ENCODE peak calls at places on chromosomes 1 and 21, in four cellular contexts. T is EL, L is HEK293T, S is anterior cingulate cortex. O is an unnamed sample.

GRCh38 chr1:147612366-147612765 is 58.0 kb downstream of the ACP6 start:
- DNase-seq in T (no peak), L (no peak), S (no peak), O (no peak)

GRCh38 chr1:245201201-245201600 is 46.4 kb downstream of the KIF26B start:
- DNase-seq in T (no peak), L (no peak), S (no peak), O (no peak)

GRCh38 chr1:214525535-214526019 is 25.8 kb downstream of the PTPN14 start:
- DNase-seq in T (peak; percentile 59), L (no peak), S (no peak), O (peak; percentile 86)

GRCh38 chr1:77513839-77514763 is 168.4 kb downstream of the ZZZ3 start:
- DNase-seq in T (peak; percentile 92), L (no peak), S (peak; percentile 17), O (peak; percentile 87)

GRCh38 chr1:239719642-239720258 is 333.4 kb downstream of the CHRM3 start:
- DNase-seq in T (no peak), L (no peak), S (no peak), O (no peak)

GRCh38 chr1:42380617-42381423 is at the start of gene RIMKLA:
- DNase-seq in T (peak; percentile 36), L (peak; percentile 89), S (peak; percentile 67), O (no peak)

GRCh38 chr1:212107481-212107880 is 71.9 kb downstream of the DTL start:
- DNase-seq in T (no peak), L (no peak), S (no peak), O (no peak)

GRCh38 chr1:63487336-63488065 is 35.5 kb downstream of the ITGB3BP start:
- DNase-seq in T (peak; percentile 60), L (no peak), S (no peak), O (peak; percentile 25)

GRCh38 chr1:66371233-66372005 is 162.5 kb upstream of the SGIP1 start:
- DNase-seq in T (peak; percentile 79), L (no peak), S (no peak), O (peak; percentile 73)

GRCh38 chr1:238129677-238130076 is 239.0 kb upstream of the ZP4 start:
- DNase-seq in T (no peak), L (no peak), S (no peak), O (no peak)

GRCh38 chr21:27571706-27572105 is 604.8 kb upstream of the ADAMTS5 start:
- DNase-seq in T (peak; percentile 89), L (no peak), S (no peak), O (peak; percentile 81)

GRCh38 chr1:199205740-199206139 is 566.9 kb downstream of the PTPRC start:
- DNase-seq in T (no peak), L (no peak), S (no peak), O (no peak)

GRCh38 chr1:153362187-153362586 is 4.5 kb downstream of the S100A9 start:
- DNase-seq in T (no peak), L (no peak), S (no peak), O (no peak)

GRCh38 chr1:61782771-61783170 is 40.5 kb downstream of the PATJ start:
- DNase-seq in T (no peak), L (no peak), S (no peak), O (no peak)

GRCh38 chr1:159171688-159172501 is 480 bp downstream of the CADM3 start:
- DNase-seq in T (peak; percentile 18), L (no peak), S (peak; percentile 33), O (no peak)

GRCh38 chr1:30908446-30908885 is at the start of gene SDC3:
- DNase-seq in T (peak; percentile 33), L (peak; percentile 71), S (no peak), O (no peak)

GRCh38 chr1:21260405-21261129 is 29.7 kb downstream of the ECE1 start:
- DNase-seq in T (no peak), L (no peak), S (no peak), O (no peak)

GRCh38 chr1:30719406-30720270 is 3.7 kb downstream of the MATN1 start:
- DNase-seq in T (peak; percentile 69), L (no peak), S (no peak), O (peak; percentile 26)